ENCODE peak calls at places on chromosomes 7 and 10, in seven cellular contexts. R, G, T, Y, I, M and F are unnamed samples.

GRCh38 chr7:80240265-80241025 is 105.8 kb downstream of the GNAI1 start:
- DNase-seq in R (no peak), I (no peak), M (no peak), Y (no peak), T (no peak), G (no peak), F (peak)

GRCh38 chr10:22016046-22016705 is 12.6 kb upstream of the DNAJC1 start:
- DNase-seq in M (no peak), G (no peak), R (no peak), Y (no peak), I (no peak), T (peak), F (no peak)

GRCh38 chr10:7811000-7811399 is 7.3 kb upstream of the TAF3 start:
- DNase-seq in R (no peak), G (no peak), Y (no peak), I (no peak), T (peak), M (no peak), F (no peak)

GRCh38 chr7:6532516-6532915 is 18.7 kb downstream of the GRID2IP start:
- DNase-seq in T (no peak), M (no peak), Y (no peak), R (no peak), G (no peak), I (no peak), F (no peak)

GRCh38 chr10:132577350-132578005 is 39.9 kb downstream of the INPP5A start:
- DNase-seq in I (no peak), M (peak), Y (peak), R (no peak), T (no peak), G (peak), F (no peak)

GRCh38 chr7:140937702-140938283 is 13.1 kb upstream of the BRAF start:
- DNase-seq in I (no peak), Y (no peak), T (no peak), G (no peak), M (no peak), R (no peak), F (no peak)

GRCh38 chr10:108812296-108812695 is 1111.0 kb downstream of the XPNPEP1 start:
- DNase-seq in Y (no peak), T (no peak), M (no peak), R (no peak), G (no peak), I (no peak), F (no peak)

GRCh38 chr7:132518839-132519173 is 57.5 kb downstream of the PLXNA4 start:
- DNase-seq in R (no peak), M (no peak), Y (no peak), G (no peak), I (no peak), T (no peak), F (no peak)

GRCh38 chr10:119315128-119316001 is 108.0 kb downstream of the GRK5 start:
- DNase-seq in T (peak), M (no peak), Y (no peak), G (peak), R (no peak), I (peak), F (peak)

GRCh38 chr7:12957487-12957886 is 270.1 kb downstream of the ARL4A start:
- DNase-seq in G (no peak), T (no peak), R (no peak), M (no peak), I (no peak), Y (no peak), F (no peak)

GRCh38 chr7:75994388-75995051 is at the start of gene TMEM120A:
- DNase-seq in I (peak), T (peak), Y (peak), G (peak), M (peak), R (peak), F (peak)

GRCh38 chr7:138663741-138664710 is 37.1 kb downstream of the SVOPL start:
- DNase-seq in G (peak), R (no peak), T (peak), Y (no peak), M (peak), I (no peak), F (no peak)

GRCh38 chr10:125811251-125811650 is 11.8 kb downstream of the UROS start:
- DNase-seq in M (no peak), I (no peak), Y (no peak), R (no peak), G (no peak), T (no peak), F (no peak)

GRCh38 chr7:130387628-130388403 is 7.5 kb downstream of the CPA1 start:
- DNase-seq in T (no peak), R (no peak), G (no peak), M (no peak), Y (no peak), I (no peak), F (peak)

GRCh38 chr7:46283852-46284251 is 362.8 kb upstream of the IGFBP3 start:
- DNase-seq in T (no peak), Y (peak), R (no peak), G (no peak), M (no peak), I (no peak), F (no peak)

GRCh38 chr10:22103701-22104100 is 100.2 kb upstream of the DNAJC1 start:
- DNase-seq in T (peak), R (no peak), I (no peak), M (no peak), Y (no peak), G (peak), F (no peak)

GRCh38 chr7:108234981-108235450 is 104.9 kb upstream of the LAMB4 start:
- DNase-seq in M (no peak), G (no peak), I (no peak), T (no peak), R (no peak), Y (no peak), F (peak)

GRCh38 chr10:5861269-5862031 is 28.2 kb downstream of the ANKRD16 start:
- DNase-seq in R (no peak), G (no peak), Y (no peak), I (no peak), T (peak), M (no peak), F (peak)

GRCh38 chr7:101863598-101863997 is 46.2 kb downstream of the CUX1 start:
- DNase-seq in T (no peak), G (no peak), I (no peak), Y (no peak), R (no peak), M (no peak), F (no peak)

GRCh38 chr10:80283119-80283518 is 6.3 kb downstream of the MAT1A start:
- DNase-seq in R (peak), Y (no peak), T (peak), I (no peak), G (no peak), M (no peak), F (no peak)

GRCh38 chr7:50397971-50398324 is 52.2 kb downstream of the FIGNL1 start:
- DNase-seq in R (no peak), T (no peak), Y (no peak), M (no peak), I (no peak), G (no peak), F (no peak)

GRCh38 chr7:50562126-50562525 is 3.1 kb downstream of the DDC start:
- DNase-seq in Y (no peak), I (no peak), M (no peak), T (no peak), G (peak), R (no peak), F (no peak)

GRCh38 chr10:63631971-63632370 is 110.8 kb downstream of the REEP3 start:
- DNase-seq in T (no peak), R (no peak), G (no peak), M (no peak), I (no peak), Y (no peak), F (no peak)

GRCh38 chr10:125340871-125341270 is 180.5 kb upstream of the CTBP2 start:
- DNase-seq in R (no peak), I (no peak), M (no peak), G (no peak), Y (no peak), T (peak), F (no peak)

GRCh38 chr10:100347568-100348195 is 649 bp downstream of the SCD start:
- DNase-seq in I (peak), T (no peak), M (no peak), R (no peak), Y (no peak), G (peak), F (no peak)

GRCh38 chr10:118220346-118220745 is 121.8 kb downstream of the FAM204A start:
- DNase-seq in T (no peak), Y (no peak), M (no peak), G (no peak), I (no peak), R (no peak), F (no peak)

GRCh38 chr10:29519670-29520069 is 115.1 kb downstream of the SVIL start:
- DNase-seq in Y (no peak), M (no peak), R (no peak), T (no peak), G (no peak), I (no peak), F (no peak)

GRCh38 chr10:115979576-115979975 is 293.4 kb downstream of the GFRA1 start:
- DNase-seq in R (no peak), M (no peak), T (no peak), I (no peak), Y (no peak), G (no peak), F (no peak)

GRCh38 chr7:1632916-1633785 is 36.9 kb upstream of the ELFN1 start:
- DNase-seq in T (no peak), M (no peak), I (no peak), G (no peak), R (no peak), Y (no peak), F (no peak)

GRCh38 chr10:5442056-5442989 is 30.0 kb downstream of the NET1 start:
- DNase-seq in R (no peak), Y (no peak), T (peak), I (peak), G (peak), M (no peak), F (peak)